ENCODE peak calls at places on chromosomes 12 and 14, in eight cellular contexts. H is Peyer's patch, S is stomach, G is suprapubic skin, W is adrenal gland, P is H1, M is transverse colon, V is gastrocnemius medialis. N is an unnamed sample.

GRCh38 chr14:55589171-55589570 is 9.2 kb downstream of the KTN1 start:
- DNase-seq in H (no peak), S (no peak), G (no peak), W (peak; percentile 69), P (no peak), M (no peak), V (no peak), N (no peak)

GRCh38 chr14:65531148-65531547 is 118.6 kb downstream of the FUT8 start:
- DNase-seq in H (no peak), S (no peak), G (no peak), W (no peak), P (no peak), M (no peak), V (no peak), N (no peak)

GRCh38 chr12:48999371-49000131 is at the start of gene DDN:
- DNase-seq in H (no peak), S (peak; percentile 46), G (no peak), W (no peak), P (no peak), M (no peak), V (no peak), N (no peak)

GRCh38 chr14:28482644-28483043 is 283.9 kb upstream of the FOXG1 start:
- DNase-seq in H (no peak), S (no peak), G (no peak), W (no peak), P (no peak), M (no peak), V (no peak), N (no peak)

GRCh38 chr12:31322651-31323248 is 3.2 kb downstream of the SINHCAF start:
- DNase-seq in H (no peak), S (no peak), G (no peak), W (peak; percentile 58), P (no peak), M (peak; percentile 13), V (no peak), N (no peak)

GRCh38 chr14:48193893-48194292 is 518.5 kb upstream of the MDGA2 start:
- DNase-seq in H (no peak), S (no peak), G (no peak), W (no peak), P (no peak), M (no peak), V (no peak), N (no peak)

GRCh38 chr12:73226585-73226984 is 954.4 kb downstream of the TRHDE start:
- DNase-seq in H (no peak), S (no peak), G (no peak), W (no peak), P (no peak), M (no peak), V (no peak), N (no peak)

GRCh38 chr14:72463291-72463866 is 430.5 kb downstream of the DPF3 start:
- DNase-seq in H (no peak), S (no peak), G (no peak), W (no peak), P (no peak), M (no peak), V (no peak), N (no peak)

GRCh38 chr12:89259831-89260230 is 92.5 kb downstream of the DUSP6 start:
- DNase-seq in H (no peak), S (no peak), G (no peak), W (no peak), P (no peak), M (no peak), V (no peak), N (no peak)

GRCh38 chr12:1776139-1776975 is 44.0 kb upstream of the LRTM2 start:
- DNase-seq in H (no peak), S (no peak), G (no peak), W (no peak), P (no peak), M (no peak), V (no peak), N (no peak)

GRCh38 chr12:9095322-9095721 is 20.4 kb downstream of the A2M start:
- DNase-seq in H (no peak), S (no peak), G (no peak), W (no peak), P (no peak), M (no peak), V (no peak), N (no peak)

GRCh38 chr12:116093915-116094314 is 183.6 kb downstream of the MED13L start:
- DNase-seq in H (no peak), S (no peak), G (no peak), W (no peak), P (no peak), M (no peak), V (no peak), N (no peak)

GRCh38 chr12:49777800-49778748 is 36.7 kb downstream of the TMBIM6 start:
- DNase-seq in H (peak; percentile 89), S (peak; percentile 79), G (no peak), W (peak; percentile 78), P (peak; percentile 72), M (peak; percentile 75), V (no peak), N (no peak)

GRCh38 chr12:130796985-130797686 is 41.9 kb downstream of the STX2 start:
- DNase-seq in H (no peak), S (no peak), G (no peak), W (peak; percentile 24), P (no peak), M (no peak), V (no peak), N (no peak)

GRCh38 chr14:26412421-26412820 is 185.4 kb downstream of the NOVA1 start:
- DNase-seq in H (no peak), S (no peak), G (no peak), W (no peak), P (no peak), M (no peak), V (no peak), N (no peak)

GRCh38 chr12:99131761-99132199 is 486.7 kb downstream of the APAF1 start:
- DNase-seq in H (no peak), S (no peak), G (no peak), W (peak; percentile 55), P (peak; percentile 51), M (no peak), V (no peak), N (peak; percentile 84)

GRCh38 chr12:9699898-9700605 is 30.5 kb downstream of the CLEC2D start:
- DNase-seq in H (no peak), S (no peak), G (no peak), W (no peak), P (no peak), M (no peak), V (no peak), N (no peak)

GRCh38 chr12:70724444-70724843 is 87.2 kb upstream of the PTPRB start:
- DNase-seq in H (no peak), S (no peak), G (no peak), W (no peak), P (no peak), M (no peak), V (no peak), N (no peak)

DNA sequence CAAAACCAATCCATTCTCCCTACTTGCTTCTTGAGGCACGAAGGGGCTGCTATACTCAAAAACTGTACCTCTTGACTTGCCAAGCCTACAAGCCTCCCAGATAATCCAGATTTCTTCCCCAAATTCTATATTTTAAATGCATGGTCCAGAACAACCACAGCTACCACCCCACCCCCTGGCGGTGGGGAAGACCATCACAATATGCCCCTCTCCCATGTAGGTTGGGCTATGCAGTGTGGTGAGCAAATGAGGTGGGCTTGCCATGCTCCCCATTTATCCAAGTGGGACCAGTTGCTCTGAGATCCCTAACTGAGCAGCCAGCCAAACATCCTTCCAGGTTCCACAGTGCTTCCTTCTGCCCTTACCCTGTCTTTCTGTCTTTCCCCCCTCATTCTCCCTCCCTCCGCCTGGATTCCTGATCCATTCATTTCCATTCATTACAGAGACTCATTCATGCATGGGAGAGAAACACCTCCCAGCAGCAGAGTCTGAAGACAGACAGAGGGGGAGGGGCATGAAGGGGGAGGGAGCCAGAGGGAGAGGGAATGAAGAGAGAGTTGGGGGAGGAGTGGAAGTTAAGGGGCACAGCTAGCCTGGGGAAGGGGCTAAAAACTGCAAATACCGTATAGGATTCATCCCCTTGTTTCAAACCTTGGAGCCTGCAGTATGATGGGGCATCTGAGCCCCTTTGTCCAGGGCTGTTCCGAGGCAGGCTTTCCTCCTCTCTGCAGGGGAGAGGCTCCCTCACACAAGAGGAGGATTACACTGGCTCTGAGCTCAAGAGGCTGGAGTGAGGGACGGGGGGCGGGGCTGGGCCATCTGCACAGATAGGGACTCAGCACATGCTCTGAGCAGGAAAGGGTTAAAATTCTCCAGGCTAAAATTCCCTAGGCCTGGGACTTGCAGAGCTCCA is 4.4 kb downstream of the ZNF219 start:
- DNase-seq in H (no peak), S (no peak), G (no peak), W (peak; percentile 53), P (no peak), M (no peak), V (no peak), N (no peak)
- TF ChIP-seq CTCF in H (no peak), S (no peak), G (no peak), W (no peak), P (peak; percentile 57), M (no peak), V (no peak), N (no peak)

DNA sequence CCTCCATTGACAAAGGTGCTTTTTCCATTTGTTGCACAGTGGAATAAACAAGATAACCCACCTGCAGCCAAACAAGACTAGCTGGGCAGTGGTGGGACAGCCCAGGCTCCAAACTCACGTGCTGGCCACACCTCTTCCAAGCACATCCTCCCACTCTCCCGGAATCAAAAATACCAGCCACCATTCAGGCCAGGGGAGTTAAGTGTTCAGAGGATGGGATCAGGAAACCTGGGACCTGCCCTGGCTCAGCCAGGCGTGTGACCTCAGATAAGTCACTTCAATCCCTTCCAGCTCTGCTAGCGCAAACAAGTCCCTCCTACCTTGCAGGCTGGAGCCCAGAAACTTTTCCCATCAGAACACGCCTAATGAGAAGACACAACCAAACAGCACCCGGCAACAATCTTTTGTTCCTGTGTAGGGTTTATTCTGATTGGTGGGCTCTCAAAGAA is 43.3 kb downstream of the ACTN1 start:
- DNase-seq in H (no peak), S (peak; percentile 75), G (no peak), W (peak; percentile 70), P (no peak), M (no peak), V (no peak), N (no peak)
- TF ChIP-seq POLR2A in H (no peak), S (no peak), G (no peak), W (no peak), P (no peak), M (no peak), V (no peak), N (no peak)

DNA sequence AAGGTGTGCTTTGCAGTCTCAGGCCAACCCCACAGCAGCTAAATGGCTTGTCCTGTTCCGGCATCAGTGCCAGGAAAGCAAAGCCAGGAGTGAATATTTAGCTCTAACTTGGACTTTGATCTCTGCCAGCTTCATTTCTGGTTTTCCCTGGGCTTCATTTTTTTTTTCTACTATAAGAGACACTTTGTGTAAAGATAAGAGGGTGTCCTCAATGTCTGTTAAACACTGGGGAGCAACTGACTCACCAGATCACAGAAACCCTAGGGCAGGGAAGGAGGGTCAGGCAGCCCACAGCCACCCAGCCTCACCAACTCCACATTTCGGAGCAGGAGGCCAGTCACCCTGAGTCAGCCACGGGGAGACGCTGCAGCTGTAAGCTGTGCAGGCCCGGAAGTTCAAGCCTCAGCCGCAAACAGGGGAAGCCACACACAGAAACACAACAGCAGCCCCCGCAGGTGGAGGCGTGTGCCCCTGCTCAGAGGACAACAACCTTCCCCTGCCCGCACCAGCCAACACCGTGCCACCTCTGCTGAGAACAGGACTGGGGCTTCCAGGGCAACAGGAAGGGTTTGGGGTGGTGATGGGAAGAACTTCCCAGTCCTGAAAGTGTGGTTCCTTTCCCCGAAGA is 6.3 kb downstream of the TNFRSF1A start:
- DNase-seq in H (peak; percentile 93), S (peak; percentile 81), G (peak; percentile 90), W (peak; percentile 92), P (no peak), M (peak; percentile 84), V (peak; percentile 69), N (peak; percentile 95)
- H3K4me3 ChIP-seq in H (peak overlapping the region; percentile 97), S (peak overlapping the region; percentile 75), G (peak overlapping the region; percentile 92), W (peak overlapping the region; percentile 16), P (peak overlapping the region; percentile 51), M (peak overlapping the region; percentile 26), V (peak overlapping the region; percentile 58), N (no peak overlapping the region)

GRCh38 chr14:54342806-54343205 is 54.0 kb upstream of the CDKN3 start:
- DNase-seq in H (no peak), S (no peak), G (no peak), W (no peak), P (no peak), M (no peak), V (no peak), N (no peak)
- TF ChIP-seq CTCF in H (no peak), S (no peak), G (no peak), W (no peak), P (no peak), M (no peak), V (no peak), N (no peak)

N was measured in lower leg skin.